ENCODE peak calls at places on chromosomes 4 and X, in nine cellular contexts. G is MG63; D is endothelial cell of umbilical vein; J is activated CD4-positive, alpha-beta T cell treated with anti-CD3 and anti-CD28 coated beads for 4 hours; I is PC-3; P is stimulated activated CD8-positive, alpha-beta memory T cell treated with anti-CD3 and anti-CD28 coated beads, Interleukin-4, amount 100 ng/mL, for 24 hours; X is stimulated activated CD4-positive, alpha-beta T cell treated with anti-CD3 and anti-CD28 coated beads, TNF-alpha, amount 100 ng/mL, for 48 hours; Q is progenitor cell of endocrine pancreas; N is lung microvascular endothelial cell. W is an unnamed sample.
A peak's percentile ranks its signal among the peaks of the same experiment; 100 is the strongest.

GRCh38 chr4:122195718-122196117 is 43.6 kb downstream of the BLTP1 start:
- DNase-seq in P (no peak), D (no peak), G (no peak), Q (no peak), N (peak; percentile 29), J (no peak), X (no peak), I (no peak), W (no peak)

GRCh38 chr4:147820975-147821374 is 89.1 kb downstream of the ARHGAP10 start:
- DNase-seq in N (no peak), X (no peak), P (no peak), Q (no peak), G (no peak), J (no peak), I (no peak), D (no peak), W (no peak)

GRCh38 chr4:185227131-185227551 is 17.7 kb downstream of the SNX25 start:
- DNase-seq in P (no peak), I (no peak), G (no peak), J (no peak), X (no peak), Q (no peak), D (peak; percentile 9), N (peak; percentile 25), W (no peak)

GRCh38 chr4:120922390-120923200 is at the start of gene PRDM5:
- DNase-seq in I (peak; percentile 21), X (no peak), Q (peak; percentile 42), P (no peak), D (peak; percentile 52), J (peak; percentile 6), G (peak; percentile 80), N (peak; percentile 50), W (no peak)

GRCh38 chrX:134373736-134374135 is 86.2 kb upstream of the HPRT1 start:
- DNase-seq in I (no peak), Q (no peak), X (no peak), P (no peak), G (no peak), N (no peak), D (peak; percentile 7), J (no peak), W (no peak)

GRCh38 chrX:97045470-97045869 is 161.8 kb downstream of the RPA4 start:
- DNase-seq in D (no peak), G (no peak), I (no peak), J (no peak), X (no peak), N (no peak), P (no peak), Q (no peak), W (no peak)

GRCh38 chrX:12360991-12361598 is 222.8 kb downstream of the FRMPD4 start:
- DNase-seq in G (no peak), P (no peak), J (no peak), D (peak; percentile 6), N (no peak), Q (no peak), I (peak; percentile 58), X (no peak), W (no peak)

GRCh38 chrX:10634681-10635161 is 14.3 kb upstream of the MID1 start:
- DNase-seq in P (no peak), Q (no peak), N (peak; percentile 78), J (no peak), I (peak; percentile 95), D (no peak), G (peak; percentile 81), X (no peak), W (no peak)

GRCh38 chrX:151878574-151878973 is 34.1 kb upstream of the MAGEA4 start:
- DNase-seq in I (no peak), P (no peak), N (peak; percentile 9), D (no peak), J (no peak), X (no peak), G (no peak), Q (no peak), W (no peak)

GRCh38 chr4:94728056-94728766 is 29.5 kb upstream of the BMPR1B start:
- DNase-seq in I (no peak), Q (no peak), X (no peak), P (no peak), D (no peak), J (no peak), G (no peak), N (no peak), W (no peak)

W was measured in pulmonary artery endothelial cell.